ENCODE peak calls at places on chromosomes 11 and 22, in seven cellular contexts. J is left ventricle myocardium inferior; Z is Calu3; H is activated CD4-positive, alpha-beta T cell treated with anti-CD3 and anti-CD28 coated beads, Interleukin-2, amount 50 U/mL, for 1 hour; D is neuronal stem cell; A is cardiac fibroblast; X is dorsolateral prefrontal cortex. L is an unnamed sample.

GRCh38 chr22:36373258-36373579 is 14.5 kb downstream of the MYH9 start:
- DNase-seq in J (peak), Z (peak), H (no peak), D (no peak), A (peak), X (no peak), L (no peak)

GRCh38 chr11:116773203-116774112 is 671 bp upstream of the BUD13 start:
- DNase-seq in J (no peak), Z (no peak), H (no peak), D (no peak), A (peak), X (no peak), L (no peak)

GRCh38 chr11:90134420-90135003 is at the start of gene NAALAD2:
- DNase-seq in J (peak), Z (peak), H (no peak), D (peak), A (peak), X (peak), L (no peak)

GRCh38 chr22:49964493-49965290 is 4.1 kb downstream of the PIM3 start:
- DNase-seq in J (peak), Z (no peak), H (no peak), D (no peak), A (no peak), X (no peak), L (no peak)

GRCh38 chr22:35275580-35275979 is 18.3 kb downstream of the HMGXB4 start:
- DNase-seq in J (no peak), Z (no peak), H (no peak), D (no peak), A (peak), X (no peak), L (no peak)

GRCh38 chr11:45852712-45853101 is 5.4 kb downstream of the CRY2 start:
- DNase-seq in J (peak), Z (no peak), H (no peak), D (no peak), A (no peak), X (no peak), L (no peak)

GRCh38 chr22:45528046-45528445 is 25.4 kb downstream of the FBLN1 start:
- DNase-seq in J (no peak), Z (no peak), H (no peak), D (no peak), A (no peak), X (no peak), L (no peak)

GRCh38 chr22:23767673-23768548 is at the start of gene CHCHD10:
- DNase-seq in J (peak), Z (peak), H (peak), D (peak), A (peak), X (peak), L (no peak)

GRCh38 chr11:56706486-56706885 is 7.6 kb downstream of the OR9G1 start:
- DNase-seq in J (no peak), Z (no peak), H (no peak), D (no peak), A (no peak), X (no peak), L (no peak)

GRCh38 chr11:75656044-75656726 is 12.7 kb downstream of the MAP6 start:
- DNase-seq in J (no peak), Z (no peak), H (no peak), D (no peak), A (no peak), X (no peak), L (no peak)

L was measured in GM12864.